ENCODE peak calls at places on chromosomes 13 and 19, in six cellular contexts. D is transverse colon, B is K562, Z is upper lobe of left lung, F is stomach, G is GM12878. I is an unnamed sample.

GRCh38 chr19:17751912-17752273 is 616 bp downstream of the FCHO1 start:
- DNase-seq in D (no peak), B (no peak), Z (no peak), F (no peak), G (peak; percentile 46), I (no peak)

GRCh38 chr19:6773323-6773931 is 919 bp downstream of the VAV1 start:
- DNase-seq in D (peak; percentile 61), B (peak; percentile 35), Z (peak; percentile 67), F (peak; percentile 40), G (peak; percentile 64), I (no peak)

GRCh38 chr13:64723735-64724134 is 2506.4 kb downstream of the PCDH9 start:
- DNase-seq in D (no peak), B (no peak), Z (no peak), F (no peak), G (no peak), I (no peak)

GRCh38 chr13:102724923-102725322 is 30.1 kb upstream of the METTL21C start:
- DNase-seq in D (no peak), B (no peak), Z (no peak), F (no peak), G (no peak), I (no peak)

GRCh38 chr19:50488795-50489194 is 12.1 kb upstream of the GARIN5A start:
- DNase-seq in D (no peak), B (no peak), Z (no peak), F (no peak), G (no peak), I (no peak)

GRCh38 chr13:36385471-36385870 is 39.3 kb upstream of the SPART start:
- DNase-seq in D (no peak), B (no peak), Z (no peak), F (no peak), G (no peak), I (no peak)

GRCh38 chr19:927707-928401 is 2.0 kb downstream of the ARID3A start:
- DNase-seq in D (no peak), B (no peak), Z (no peak), F (no peak), G (no peak), I (no peak)

GRCh38 chr19:1101337-1101698 is 2.5 kb upstream of the GPX4 start:
- DNase-seq in D (peak; percentile 40), B (no peak), Z (peak; percentile 90), F (peak; percentile 44), G (no peak), I (no peak)

GRCh38 chr19:55654833-55655647 is at the start of gene U2AF2:
- DNase-seq in D (peak; percentile 97), B (peak; percentile 90), Z (peak; percentile 95), F (peak; percentile 97), G (no peak), I (peak; percentile 96)

GRCh38 chr13:26048745-26049144 is 3.1 kb downstream of the SHISA2 start:
- DNase-seq in D (no peak), B (no peak), Z (no peak), F (no peak), G (no peak), I (no peak)

GRCh38 chr19:18308948-18309325 is 13.9 kb downstream of the LSM4 start:
- DNase-seq in D (no peak), B (no peak), Z (no peak), F (no peak), G (no peak), I (no peak)

GRCh38 chr19:19146000-19146608 is 7.8 kb upstream of the TMEM161A start:
- DNase-seq in D (peak; percentile 87), B (peak; percentile 87), Z (peak; percentile 78), F (peak; percentile 88), G (no peak), I (no peak)

GRCh38 chr13:99976502-99977115 is 5.0 kb upstream of the ZIC2 start:
- DNase-seq in D (no peak), B (no peak), Z (no peak), F (no peak), G (no peak), I (no peak)
- TF ChIP-seq POLR2AphosphoS5 in D (no peak), B (no peak), Z (no peak), F (no peak), G (no peak), I (no peak)

GRCh38 chr13:111095911-111096501 is 19.1 kb upstream of the ARHGEF7 start:
- DNase-seq in D (no peak), B (no peak), Z (no peak), F (no peak), G (no peak), I (no peak)
- TF ChIP-seq POLR2AphosphoS5 in D (no peak), B (no peak), Z (no peak), F (no peak), G (no peak), I (no peak)

DNA sequence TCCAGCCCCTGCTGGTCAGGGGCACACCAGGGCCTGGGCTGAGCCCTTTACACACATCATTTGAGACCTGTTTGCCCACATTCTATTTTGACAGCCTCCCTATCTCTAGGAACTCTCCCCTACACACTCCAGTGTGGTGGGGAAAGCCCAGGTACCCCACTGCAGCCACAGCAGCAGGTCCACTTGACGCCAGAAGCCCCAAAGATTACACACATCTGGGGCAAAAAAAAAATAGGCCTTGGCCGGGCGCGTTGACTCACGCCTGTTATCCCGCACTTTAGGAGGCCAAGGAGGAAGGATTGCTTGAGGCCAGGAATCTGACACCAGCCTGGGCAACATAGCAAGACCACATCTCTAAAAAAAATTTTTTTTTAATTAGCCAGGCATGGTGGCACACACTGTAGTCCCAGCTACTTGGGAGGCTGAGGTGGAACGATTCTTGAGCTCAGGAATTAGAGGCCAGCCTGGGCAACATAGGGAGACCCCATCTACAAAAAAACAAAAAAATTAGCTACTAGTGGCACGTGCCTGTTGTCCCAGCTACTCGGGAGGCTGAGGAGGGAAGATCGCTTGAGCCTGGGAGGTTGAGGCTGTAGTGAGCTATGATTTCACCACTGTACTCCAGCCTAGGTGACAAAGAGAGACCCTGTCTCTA is 18.0 kb upstream of the CD22 start:
- DNase-seq in D (no peak), B (no peak), Z (no peak), F (no peak), G (no peak), I (no peak)
- TF ChIP-seq POLR2AphosphoS5 in D (no peak), B (no peak), Z (no peak), F (no peak), G (no peak), I (no peak)

DNA sequence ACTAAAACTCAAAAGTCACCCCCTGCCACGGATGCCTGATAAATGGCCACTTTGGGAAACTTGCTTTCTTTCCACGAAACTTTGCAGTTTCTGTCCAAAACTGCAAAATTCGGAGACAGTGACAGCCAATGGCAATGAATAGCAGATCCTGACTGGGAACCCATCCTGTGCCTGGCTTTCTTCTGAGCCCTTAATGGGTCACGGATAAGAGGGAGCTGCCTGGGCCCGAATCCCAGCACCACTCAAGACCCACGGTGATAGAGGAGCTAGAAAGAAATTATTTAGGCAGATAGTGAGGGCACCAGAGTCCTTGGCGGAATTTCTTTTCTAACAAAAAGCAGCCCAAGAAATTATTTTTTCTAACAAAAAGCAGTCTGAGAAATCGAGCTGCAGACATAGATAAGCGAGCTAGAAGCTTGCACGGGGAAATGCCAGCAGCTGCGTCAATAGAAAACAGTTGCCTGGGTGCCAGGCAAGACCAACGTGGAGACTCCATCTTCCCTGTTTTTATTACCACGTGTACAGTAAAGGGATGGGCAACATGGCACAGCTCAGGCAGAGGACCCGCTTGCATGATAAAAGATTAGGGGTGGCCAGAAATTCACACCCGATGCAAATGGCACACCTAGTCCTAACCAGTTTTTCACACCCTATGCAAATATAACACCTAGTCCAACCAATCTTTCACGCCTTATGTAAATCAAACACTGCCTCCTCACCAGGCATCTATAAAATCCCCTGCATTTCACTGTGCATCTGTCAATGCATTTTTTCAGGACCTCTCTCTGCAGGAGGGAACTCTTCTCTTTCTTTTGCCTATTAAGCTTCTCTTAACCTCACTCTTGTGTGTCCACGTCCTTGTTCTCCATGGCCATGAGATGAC is 7.1 kb upstream of the HSH2D start:
- DNase-seq in D (no peak), B (no peak), Z (no peak), F (no peak), G (no peak), I (no peak)
- TF ChIP-seq POLR2AphosphoS5 in D (no peak), B (no peak), Z (no peak), F (no peak), G (no peak), I (no peak)

GRCh38 chr19:46393456-46394397 is 19.6 kb downstream of the CCDC8 start:
- DNase-seq in D (no peak), B (peak; percentile 48), Z (no peak), F (no peak), G (no peak), I (no peak)

GRCh38 chr19:46390866-46391265 is 22.5 kb downstream of the CCDC8 start:
- DNase-seq in D (no peak), B (no peak), Z (no peak), F (no peak), G (no peak), I (no peak)

GRCh38 chr19:46391296-46392251 is 21.8 kb downstream of the CCDC8 start:
- DNase-seq in D (no peak), B (no peak), Z (no peak), F (no peak), G (no peak), I (no peak)

GRCh38 chr19:46392837-46393236 is 20.5 kb downstream of the CCDC8 start:
- DNase-seq in D (no peak), B (no peak), Z (no peak), F (no peak), G (no peak), I (no peak)

DNA sequence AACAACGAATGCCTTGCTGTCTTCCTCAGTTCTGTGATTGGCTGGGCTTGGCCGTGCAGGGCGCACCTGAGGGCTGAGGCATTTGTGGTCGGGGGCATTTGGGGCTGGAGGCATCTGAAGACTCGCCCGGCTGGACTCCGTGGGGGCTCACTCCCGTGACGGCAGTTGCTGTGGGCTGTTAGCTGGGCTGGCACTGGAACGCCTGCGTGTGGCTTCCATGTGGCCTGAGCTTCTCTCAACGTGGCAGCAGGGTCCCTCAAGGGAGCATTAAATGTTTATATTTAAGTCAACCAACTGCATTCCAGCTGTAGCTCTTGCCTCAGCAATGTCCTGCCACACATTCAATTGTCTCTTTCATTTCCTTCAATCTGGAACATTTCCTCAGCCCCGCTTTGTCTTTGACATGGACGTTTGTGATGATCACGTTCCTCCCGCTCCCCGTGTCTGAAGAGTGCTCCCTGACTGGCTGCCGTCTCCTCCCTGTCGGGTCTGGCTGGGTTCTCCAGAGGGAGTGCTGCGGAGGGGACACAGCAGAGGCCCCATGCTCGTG is 21.0 kb downstream of the CCDC8 start:
- DNase-seq in D (no peak), B (no peak), Z (no peak), F (no peak), G (no peak), I (no peak)
- TF ChIP-seq POLR2AphosphoS5 in D (no peak), B (no peak), Z (peak; percentile 30), F (no peak), G (no peak), I (no peak)